ENCODE peak calls at places on chromosome 22, in five cellular contexts. R is PC-9, V is sigmoid colon, X is GM23248, J is DND-41. C is an unnamed sample.

GRCh38 chr22:28442951-28443876 is 236.4 kb downstream of the TTC28 start:
- DNase-seq in R (no peak), X (peak; percentile 86), V (peak; percentile 84), J (peak; percentile 80), C (peak; percentile 75)

GRCh38 chr22:17647996-17648395 is 9.4 kb downstream of the BCL2L13 start:
- DNase-seq in V (no peak), R (no peak), J (no peak), X (peak; percentile 21), C (no peak)

GRCh38 chr22:43168416-43169309 is 17.3 kb downstream of the TSPO start:
- DNase-seq in J (no peak), V (no peak), X (peak; percentile 76), R (peak; percentile 13), C (no peak)

GRCh38 chr22:37060801-37061610 is 9.5 kb downstream of the KCTD17 start:
- DNase-seq in J (no peak), X (no peak), R (no peak), V (no peak), C (no peak)

GRCh38 chr22:27866136-27867091 is 52.6 kb downstream of the PITPNB start:
- DNase-seq in V (peak; percentile 89), R (peak; percentile 91), X (peak; percentile 95), J (no peak), C (peak; percentile 49)

GRCh38 chr22:49833340-49834007 is 5.8 kb upstream of the BRD1 start:
- DNase-seq in V (no peak), X (no peak), R (peak; percentile 99), J (no peak), C (peak; percentile 63)

GRCh38 chr22:48742556-48743343 is 1084.9 kb downstream of the BRD1 start:
- DNase-seq in R (no peak), J (no peak), X (no peak), V (no peak), C (peak; percentile 2)

GRCh38 chr22:37088108-37088605 is 21.4 kb downstream of the TMPRSS6 start:
- DNase-seq in V (no peak), J (no peak), X (peak; percentile 60), R (peak; percentile 54), C (peak; percentile 49)

GRCh38 chr22:30422481-30423295 is 2.9 kb upstream of the MTFP1 start:
- DNase-seq in X (peak; percentile 99), J (peak; percentile 33), V (peak; percentile 90), R (peak; percentile 99), C (peak; percentile 88)

GRCh38 chr22:23240639-23241389 is 60.5 kb downstream of the BCR start:
- DNase-seq in X (peak; percentile 24), R (no peak), V (no peak), J (no peak), C (no peak)

GRCh38 chr22:28244760-28245159 is 325.7 kb upstream of the PITPNB start:
- DNase-seq in R (no peak), X (no peak), V (no peak), J (no peak), C (no peak)

GRCh38 chr22:32389685-32390084 is 22.4 kb downstream of the RTCB start:
- DNase-seq in R (no peak), X (peak; percentile 45), J (peak; percentile 32), V (no peak), C (peak; percentile 42)

GRCh38 chr22:25548866-25549464 is 15.5 kb upstream of the GRK3 start:
- DNase-seq in V (no peak), R (no peak), X (no peak), J (no peak), C (no peak)

GRCh38 chr22:29260601-29261315 is 7.0 kb downstream of the RHBDD3 start:
- DNase-seq in R (no peak), J (no peak), X (peak; percentile 7), V (no peak), C (no peak)

GRCh38 chr22:48459859-48460823 is 1367.5 kb downstream of the BRD1 start:
- DNase-seq in R (no peak), V (no peak), J (no peak), X (no peak), C (no peak)

GRCh38 chr22:37173709-37174108 is 14.3 kb downstream of the C1QTNF6 start:
- DNase-seq in V (peak; percentile 79), J (no peak), R (no peak), X (peak; percentile 90), C (no peak)

GRCh38 chr22:35519306-35520000 is 21.2 kb upstream of the RASD2 start:
- DNase-seq in X (no peak), V (no peak), R (no peak), J (no peak), C (no peak)

GRCh38 chr22:33829549-33830280 is 90.6 kb downstream of the LARGE1 start:
- DNase-seq in J (no peak), R (no peak), X (no peak), V (no peak), C (no peak)

GRCh38 chr22:50298937-50299656 is 8.3 kb downstream of the PLXNB2 start:
- DNase-seq in X (peak; percentile 68), R (no peak), J (no peak), V (no peak), C (peak; percentile 70)

GRCh38 chr22:39466228-39467006 is 9.6 kb downstream of the MGAT3 start:
- DNase-seq in R (no peak), X (no peak), J (no peak), V (no peak), C (no peak)

GRCh38 chr22:17217179-17217578 is 2.1 kb downstream of the ADA2 start:
- DNase-seq in V (no peak), X (no peak), J (peak; percentile 39), R (no peak), C (no peak)

GRCh38 chr22:36486619-36487384 is 5.4 kb upstream of the TXN2 start:
- DNase-seq in J (peak; percentile 66), R (no peak), X (peak; percentile 62), V (no peak), C (peak; percentile 80)

GRCh38 chr22:30238661-30239420 is 7.7 kb downstream of the LIF start:
- DNase-seq in V (peak; percentile 79), J (no peak), X (peak; percentile 23), R (peak; percentile 58), C (peak; percentile 84)

GRCh38 chr22:29766632-29767288 is at the start of gene ZMAT5:
- DNase-seq in V (peak; percentile 97), X (peak; percentile 99), J (peak; percentile 96), R (peak; percentile 94), C (peak; percentile 97)

GRCh38 chr22:50542416-50542927 is 3.2 kb upstream of the KLHDC7B start:
- DNase-seq in R (no peak), J (no peak), X (peak; percentile 75), V (no peak), C (no peak)

GRCh38 chr22:31676700-31677099 is 14.7 kb upstream of the PISD start:
- DNase-seq in V (peak; percentile 96), J (no peak), X (peak; percentile 94), R (peak; percentile 93), C (peak; percentile 94)

GRCh38 chr22:33918676-33919590 is 1.3 kb downstream of the LARGE1 start:
- DNase-seq in R (no peak), X (peak; percentile 55), V (no peak), J (no peak), C (no peak)

GRCh38 chr22:49850959-49851815 is 2.5 kb upstream of the ZBED4 start:
- DNase-seq in R (no peak), V (no peak), J (no peak), X (no peak), C (no peak)

GRCh38 chr22:38219644-38220043 is 17.9 kb downstream of the MAFF start:
- DNase-seq in J (no peak), V (no peak), X (no peak), R (no peak), C (no peak)
- H3K4me1 ChIP-seq in J (no peaks in the 10 kb centered on the region), V (peaks cover 36% of the 10 kb centered on the region), X (peaks cover 31% of the 10 kb centered on the region), R (peaks cover 38% of the 10 kb centered on the region), C (peaks cover 21% of the 10 kb centered on the region)

GRCh38 chr22:20547029-20547428 is 39.6 kb downstream of the MED15 start:
- DNase-seq in X (no peak), V (no peak), R (no peak), J (no peak), C (no peak)

GRCh38 chr22:20546541-20546950 is 39.1 kb downstream of the MED15 start:
- DNase-seq in X (no peak), V (peak; percentile 17), R (no peak), J (no peak), C (no peak)

GRCh38 chr22:20550057-20550817 is 42.8 kb downstream of the MED15 start:
- DNase-seq in V (peak; percentile 46), X (peak; percentile 55), J (no peak), R (no peak), C (no peak)

GRCh38 chr22:20549232-20549841 is 41.9 kb downstream of the MED15 start:
- DNase-seq in X (no peak), J (peak; percentile 70), V (peak; percentile 76), R (no peak), C (no peak)

DNA sequence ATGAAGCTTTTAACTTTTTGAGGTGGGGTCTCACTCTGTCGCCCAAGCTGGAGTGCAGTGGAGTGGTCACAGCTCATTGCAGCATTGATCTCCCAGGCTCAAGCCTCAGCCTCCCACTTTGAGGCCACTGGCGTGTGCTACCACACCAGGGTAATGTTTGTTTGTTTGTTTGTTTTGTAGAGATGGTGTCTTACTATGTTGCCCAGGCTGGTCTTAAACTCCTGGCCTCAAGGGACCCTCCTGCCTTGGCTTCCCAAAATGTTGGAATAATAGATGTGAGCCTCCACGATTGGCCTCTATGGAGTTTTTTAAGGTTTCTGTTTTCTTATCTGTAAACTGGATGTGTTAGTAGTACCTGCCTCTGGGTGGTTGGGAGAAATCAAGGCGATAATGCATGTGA is 41.4 kb downstream of the MED15 start:
- DNase-seq in J (no peak), V (peak; percentile 21), R (no peak), X (no peak), C (no peak)
- H3K4me1 ChIP-seq in J (peaks cover 21% of the 10 kb centered on the region), V (peaks cover 59% of the 10 kb centered on the region), R (no peaks in the 10 kb centered on the region), X (peaks cover 55% of the 10 kb centered on the region), C (peaks cover 42% of the 10 kb centered on the region)

DNA sequence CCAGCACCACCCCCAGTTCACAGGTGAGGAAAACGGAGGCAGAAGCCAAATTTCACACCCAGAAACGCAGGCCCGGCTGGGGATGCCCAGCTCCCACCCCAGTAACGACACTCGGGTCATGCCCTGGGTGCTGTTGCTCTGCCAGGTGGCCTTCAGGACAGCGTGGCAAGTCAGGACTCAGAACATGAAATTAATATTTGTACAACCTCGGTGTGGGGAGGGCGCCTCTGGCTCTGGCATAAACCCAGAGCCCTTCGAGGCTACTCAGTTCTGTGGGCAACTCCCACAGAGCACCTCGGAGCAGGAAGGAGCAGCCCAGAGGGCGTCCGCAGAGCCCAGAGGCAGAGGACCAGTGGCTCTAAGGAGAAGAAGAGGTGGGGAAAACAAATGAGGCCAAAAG is 71.6 kb downstream of the CELSR1 start:
- DNase-seq in X (no peak), J (no peak), R (no peak), V (no peak), C (no peak)
- H3K4me1 ChIP-seq in X (peaks cover 6% of the 10 kb centered on the region), J (no peaks in the 10 kb centered on the region), R (no peaks in the 10 kb centered on the region), V (no peaks in the 10 kb centered on the region), C (no peaks in the 10 kb centered on the region)

DNA sequence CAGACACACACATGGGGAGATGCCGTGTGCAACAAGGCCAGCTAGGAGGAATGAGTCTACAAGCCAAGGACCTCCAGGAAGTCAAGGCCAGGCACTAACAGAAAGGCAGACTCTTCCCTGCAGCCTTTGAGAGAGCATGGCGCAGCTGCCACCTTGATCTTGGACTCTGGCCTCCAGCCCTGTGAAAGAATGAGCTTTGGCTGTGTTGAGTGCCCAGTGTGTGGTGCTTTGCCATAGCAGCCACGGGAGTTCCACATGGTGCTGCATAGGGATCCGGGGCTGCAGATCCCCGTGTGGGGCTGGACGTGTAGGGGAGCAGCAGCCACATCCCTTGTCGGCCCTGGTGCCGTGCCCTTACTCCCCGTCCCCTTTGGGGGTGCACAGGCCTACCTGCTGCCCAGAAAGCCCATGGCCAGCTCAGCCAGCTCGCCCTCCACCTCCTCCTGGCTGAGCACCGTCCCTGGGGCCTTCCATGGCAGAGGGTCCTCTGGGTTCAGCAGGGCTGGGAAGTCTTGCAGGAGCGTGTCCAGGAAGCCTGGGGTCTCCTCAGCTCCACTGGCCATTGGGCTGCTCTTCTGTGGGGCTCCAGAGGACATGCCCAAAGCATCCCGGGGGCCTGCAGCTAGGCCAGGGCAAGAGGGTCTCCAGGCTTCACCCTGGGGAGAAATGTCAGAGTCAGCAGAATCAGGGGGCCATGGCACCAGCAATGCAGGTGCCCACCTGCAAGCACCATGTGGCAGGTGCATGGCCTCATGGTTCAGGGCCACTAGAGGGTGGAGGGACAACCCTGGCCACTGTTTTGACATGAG is 7.0 kb downstream of the PPM1F start:
- DNase-seq in J (no peak), V (no peak), X (no peak), R (no peak), C (no peak)
- H3K4me1 ChIP-seq in J (no peaks in the 10 kb centered on the region), V (peaks cover 65% of the 10 kb centered on the region), X (peaks cover 27% of the 10 kb centered on the region), R (peaks cover 20% of the 10 kb centered on the region), C (no peaks in the 10 kb centered on the region)